ENCODE peak calls at places on chromosomes 7 and 10, in nine cellular contexts. One of them, this sample, is unnamed. For H3K4me1, the result is how much of the 10 kb centered on the place peaks cover.

GRCh38 chr7:2993868-2994267 is 49.8 kb downstream of the CARD11 start:
- DNase-seq in sigmoid colon: peak
- DNase-seq in prostate gland: peak
- DNase-seq in H1: no peak
- DNase-seq in esophagus squamous epithelium: no peak
- DNase-seq in endothelial cell of umbilical vein: no peak
- DNase-seq in transverse colon: peak
- DNase-seq in heart left ventricle: no peak
- DNase-seq in IMR-90: no peak
- DNase-seq in this sample: no peak

GRCh38 chr7:1755783-1756626 is 85.9 kb downstream of the ELFN1 start:
- DNase-seq in heart left ventricle: no peak
- DNase-seq in H1: peak
- DNase-seq in transverse colon: no peak
- DNase-seq in endothelial cell of umbilical vein: no peak
- DNase-seq in prostate gland: no peak
- DNase-seq in IMR-90: no peak
- DNase-seq in esophagus squamous epithelium: no peak
- DNase-seq in sigmoid colon: no peak
- DNase-seq in this sample: no peak

GRCh38 chr7:25786958-25787730 is 364.9 kb upstream of the NFE2L3 start:
- DNase-seq in IMR-90: no peak
- DNase-seq in H1: no peak
- DNase-seq in prostate gland: no peak
- DNase-seq in heart left ventricle: no peak
- DNase-seq in sigmoid colon: no peak
- DNase-seq in endothelial cell of umbilical vein: no peak
- DNase-seq in transverse colon: no peak
- DNase-seq in esophagus squamous epithelium: no peak
- DNase-seq in this sample: no peak

GRCh38 chr7:2006921-2007381 is 225.8 kb downstream of the MAD1L1 start:
- DNase-seq in transverse colon: peak
- DNase-seq in sigmoid colon: peak
- DNase-seq in H1: no peak
- DNase-seq in heart left ventricle: peak
- DNase-seq in IMR-90: no peak
- DNase-seq in esophagus squamous epithelium: no peak
- DNase-seq in endothelial cell of umbilical vein: no peak
- DNase-seq in prostate gland: no peak
- DNase-seq in this sample: no peak

GRCh38 chr10:116183733-116184447 is 89.1 kb downstream of the GFRA1 start:
- DNase-seq in endothelial cell of umbilical vein: no peak
- DNase-seq in heart left ventricle: no peak
- DNase-seq in esophagus squamous epithelium: no peak
- DNase-seq in sigmoid colon: no peak
- DNase-seq in H1: no peak
- DNase-seq in transverse colon: no peak
- DNase-seq in prostate gland: no peak
- DNase-seq in IMR-90: peak
- DNase-seq in this sample: no peak

GRCh38 chr10:44860811-44861751 is 50.1 kb upstream of the TMEM72 start:
- DNase-seq in esophagus squamous epithelium: no peak
- DNase-seq in heart left ventricle: peak
- DNase-seq in transverse colon: no peak
- DNase-seq in prostate gland: no peak
- DNase-seq in IMR-90: peak
- DNase-seq in H1: peak
- DNase-seq in endothelial cell of umbilical vein: no peak
- DNase-seq in sigmoid colon: peak
- DNase-seq in this sample: no peak

GRCh38 chr10:13998090-13998838 is 332.5 kb downstream of the FRMD4A start:
- DNase-seq in IMR-90: no peak
- DNase-seq in esophagus squamous epithelium: no peak
- DNase-seq in H1: no peak
- DNase-seq in prostate gland: no peak
- DNase-seq in endothelial cell of umbilical vein: no peak
- DNase-seq in heart left ventricle: no peak
- DNase-seq in transverse colon: no peak
- DNase-seq in sigmoid colon: no peak
- DNase-seq in this sample: no peak

GRCh38 chr7:36171503-36171902 is 18.4 kb downstream of the EEPD1 start:
- DNase-seq in IMR-90: no peak
- DNase-seq in transverse colon: no peak
- DNase-seq in prostate gland: no peak
- DNase-seq in endothelial cell of umbilical vein: no peak
- DNase-seq in esophagus squamous epithelium: no peak
- DNase-seq in heart left ventricle: no peak
- DNase-seq in H1: no peak
- DNase-seq in sigmoid colon: no peak
- DNase-seq in this sample: no peak

GRCh38 chr10:121772890-121773289 is 154.9 kb downstream of the ATE1 start:
- DNase-seq in heart left ventricle: no peak
- DNase-seq in IMR-90: peak
- DNase-seq in transverse colon: no peak
- DNase-seq in endothelial cell of umbilical vein: no peak
- DNase-seq in H1: no peak
- DNase-seq in esophagus squamous epithelium: no peak
- DNase-seq in sigmoid colon: no peak
- DNase-seq in prostate gland: no peak
- DNase-seq in this sample: no peak

GRCh38 chr10:89207181-89207800 is at the start of gene CH25H:
- DNase-seq in IMR-90: peak
- DNase-seq in prostate gland: peak
- DNase-seq in transverse colon: peak
- DNase-seq in endothelial cell of umbilical vein: peak
- DNase-seq in H1: no peak
- DNase-seq in sigmoid colon: peak
- DNase-seq in heart left ventricle: peak
- DNase-seq in esophagus squamous epithelium: no peak
- DNase-seq in this sample: peak

GRCh38 chr10:74011016-74011415 is 13.1 kb downstream of the VCL start:
- DNase-seq in transverse colon: no peak
- DNase-seq in esophagus squamous epithelium: no peak
- DNase-seq in IMR-90: no peak
- DNase-seq in endothelial cell of umbilical vein: no peak
- DNase-seq in heart left ventricle: no peak
- DNase-seq in prostate gland: no peak
- DNase-seq in H1: no peak
- DNase-seq in sigmoid colon: no peak
- DNase-seq in this sample: no peak

GRCh38 chr7:129676017-129676897 is 64.7 kb downstream of the NRF1 start:
- DNase-seq in transverse colon: no peak
- DNase-seq in sigmoid colon: no peak
- DNase-seq in heart left ventricle: no peak
- DNase-seq in IMR-90: no peak
- DNase-seq in endothelial cell of umbilical vein: no peak
- DNase-seq in H1: no peak
- DNase-seq in prostate gland: no peak
- DNase-seq in esophagus squamous epithelium: no peak
- DNase-seq in this sample: no peak

GRCh38 chr10:132900211-132900756 is 42.1 kb downstream of the CFAP46 start:
- DNase-seq in endothelial cell of umbilical vein: no peak
- DNase-seq in transverse colon: no peak
- DNase-seq in IMR-90: no peak
- DNase-seq in H1: no peak
- DNase-seq in prostate gland: no peak
- DNase-seq in heart left ventricle: peak
- DNase-seq in esophagus squamous epithelium: no peak
- DNase-seq in sigmoid colon: peak
- DNase-seq in this sample: no peak

GRCh38 chr10:103854687-103855423 is 521 bp downstream of the SH3PXD2A start:
- DNase-seq in H1: peak
- DNase-seq in IMR-90: peak
- DNase-seq in prostate gland: no peak
- DNase-seq in transverse colon: peak
- DNase-seq in heart left ventricle: peak
- DNase-seq in endothelial cell of umbilical vein: peak
- DNase-seq in sigmoid colon: peak
- DNase-seq in esophagus squamous epithelium: no peak
- DNase-seq in this sample: no peak

GRCh38 chr10:7687228-7687907 is 15.7 kb upstream of the ITIH2 start:
- DNase-seq in esophagus squamous epithelium: peak
- DNase-seq in sigmoid colon: peak
- DNase-seq in IMR-90: peak
- DNase-seq in transverse colon: peak
- DNase-seq in prostate gland: peak
- DNase-seq in H1: peak
- DNase-seq in endothelial cell of umbilical vein: peak
- DNase-seq in heart left ventricle: peak
- DNase-seq in this sample: peak

GRCh38 chr7:157690058-157690832 is 353.4 kb downstream of the DNAJB6 start:
- DNase-seq in endothelial cell of umbilical vein: no peak
- DNase-seq in esophagus squamous epithelium: no peak
- DNase-seq in H1: peak
- DNase-seq in prostate gland: no peak
- DNase-seq in heart left ventricle: no peak
- DNase-seq in sigmoid colon: no peak
- DNase-seq in IMR-90: no peak
- DNase-seq in transverse colon: no peak
- DNase-seq in this sample: no peak

DNA sequence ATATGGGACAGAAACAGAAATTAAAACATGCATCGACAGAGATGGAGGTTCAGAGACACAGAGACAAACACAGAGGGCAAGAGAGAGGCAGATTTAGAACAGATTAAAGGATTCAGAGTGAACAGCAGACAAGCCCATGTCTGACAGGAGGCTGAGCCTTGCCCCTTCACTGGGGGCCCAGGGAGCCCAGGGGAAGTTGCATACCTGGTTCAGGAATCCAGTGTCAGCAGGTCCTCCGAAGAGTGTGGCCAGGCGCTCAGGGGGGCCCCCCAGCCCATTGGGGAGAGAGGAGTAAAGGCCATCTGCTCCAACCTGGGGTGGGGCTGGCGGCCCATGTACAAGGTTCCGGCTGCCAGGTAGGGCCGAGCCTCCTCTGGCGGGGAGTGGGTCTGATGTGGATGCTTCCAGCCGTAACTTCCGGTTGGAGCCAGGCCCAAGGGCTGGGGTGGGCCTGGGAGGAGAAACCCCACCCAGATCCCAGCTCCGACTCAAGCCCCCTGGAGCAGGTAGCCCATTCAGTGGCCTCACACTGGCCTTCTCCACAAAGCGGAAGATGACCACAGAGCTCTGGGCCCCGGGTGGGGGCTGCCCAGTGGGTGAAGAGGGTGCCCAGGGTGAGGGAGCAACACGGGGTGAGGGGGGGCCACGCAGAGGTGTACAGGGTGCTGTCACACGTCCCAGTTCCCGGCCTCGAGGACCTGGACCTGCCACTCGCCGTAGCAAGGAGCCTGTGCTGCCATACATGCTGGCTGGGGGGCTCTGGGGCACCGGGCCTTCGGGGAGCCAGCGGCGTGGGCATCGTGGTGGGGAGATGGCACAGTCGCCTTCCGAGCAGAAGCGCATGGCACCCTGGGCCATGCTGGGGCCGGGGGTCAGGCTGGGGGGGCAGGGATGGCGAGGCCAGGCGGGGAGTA is 2.1 kb downstream of the PSD start:
- DNase-seq in esophagus squamous epithelium: no peak
- DNase-seq in endothelial cell of umbilical vein: no peak
- DNase-seq in H1: no peak
- DNase-seq in prostate gland: no peak
- DNase-seq in sigmoid colon: peak
- DNase-seq in IMR-90: no peak
- DNase-seq in transverse colon: no peak
- DNase-seq in heart left ventricle: no peak
- DNase-seq in this sample: no peak
- H3K4me1 ChIP-seq in esophagus squamous epithelium: under half
- H3K4me1 ChIP-seq in endothelial cell of umbilical vein: under half
- H3K4me1 ChIP-seq in H1: under half
- H3K4me1 ChIP-seq in prostate gland: under half
- H3K4me1 ChIP-seq in sigmoid colon: under half
- H3K4me1 ChIP-seq in IMR-90: under half
- H3K4me1 ChIP-seq in transverse colon: under half
- H3K4me1 ChIP-seq in heart left ventricle: under half
- H3K4me1 ChIP-seq in this sample: under half

GRCh38 chr10:55500931-55501559 is 700.0 kb upstream of the PCDH15 start:
- DNase-seq in transverse colon: no peak
- DNase-seq in esophagus squamous epithelium: no peak
- DNase-seq in heart left ventricle: no peak
- DNase-seq in IMR-90: no peak
- DNase-seq in H1: peak
- DNase-seq in endothelial cell of umbilical vein: peak
- DNase-seq in sigmoid colon: no peak
- DNase-seq in prostate gland: no peak
- DNase-seq in this sample: no peak
- TF ChIP-seq CTCF in transverse colon: peak
- TF ChIP-seq CTCF in esophagus squamous epithelium: no peak
- TF ChIP-seq CTCF in heart left ventricle: peak
- TF ChIP-seq CTCF in IMR-90: no peak
- TF ChIP-seq CTCF in H1: peak
- TF ChIP-seq CTCF in endothelial cell of umbilical vein: peak
- TF ChIP-seq CTCF in sigmoid colon: no peak
- TF ChIP-seq CTCF in prostate gland: no peak
- TF ChIP-seq CTCF in this sample: peak

GRCh38 chr7:106659369-106659962 is 1.5 kb downstream of the CCDC71L start:
- DNase-seq in endothelial cell of umbilical vein: no peak
- DNase-seq in transverse colon: no peak
- DNase-seq in esophagus squamous epithelium: no peak
- DNase-seq in prostate gland: no peak
- DNase-seq in sigmoid colon: no peak
- DNase-seq in IMR-90: peak
- DNase-seq in heart left ventricle: no peak
- DNase-seq in H1: no peak
- DNase-seq in this sample: no peak

GRCh38 chr7:106659963-106660861 is 746 bp downstream of the CCDC71L start:
- DNase-seq in sigmoid colon: peak
- DNase-seq in transverse colon: peak
- DNase-seq in prostate gland: peak
- DNase-seq in heart left ventricle: peak
- DNase-seq in IMR-90: peak
- DNase-seq in H1: peak
- DNase-seq in endothelial cell of umbilical vein: peak
- DNase-seq in esophagus squamous epithelium: peak
- DNase-seq in this sample: peak

GRCh38 chr7:106657085-106657991 is 3.6 kb downstream of the CCDC71L start:
- DNase-seq in esophagus squamous epithelium: no peak
- DNase-seq in sigmoid colon: no peak
- DNase-seq in transverse colon: no peak
- DNase-seq in H1: no peak
- DNase-seq in IMR-90: peak
- DNase-seq in endothelial cell of umbilical vein: peak
- DNase-seq in heart left ventricle: no peak
- DNase-seq in prostate gland: no peak
- DNase-seq in this sample: no peak

GRCh38 chr7:106660862-106661720 is at the start of gene CCDC71L:
- DNase-seq in sigmoid colon: peak
- DNase-seq in endothelial cell of umbilical vein: peak
- DNase-seq in transverse colon: peak
- DNase-seq in prostate gland: peak
- DNase-seq in heart left ventricle: peak
- DNase-seq in H1: peak
- DNase-seq in esophagus squamous epithelium: peak
- DNase-seq in IMR-90: peak
- DNase-seq in this sample: peak

GRCh38 chr7:106658504-106659368 is 2.2 kb downstream of the CCDC71L start:
- DNase-seq in IMR-90: no peak
- DNase-seq in H1: no peak
- DNase-seq in endothelial cell of umbilical vein: peak
- DNase-seq in heart left ventricle: no peak
- DNase-seq in transverse colon: no peak
- DNase-seq in sigmoid colon: no peak
- DNase-seq in prostate gland: no peak
- DNase-seq in esophagus squamous epithelium: no peak
- DNase-seq in this sample: no peak
- TF ChIP-seq POLR2A in IMR-90: no peak
- TF ChIP-seq POLR2A in H1: no peak
- TF ChIP-seq POLR2A in endothelial cell of umbilical vein: no peak
- TF ChIP-seq POLR2A in heart left ventricle: no peak
- TF ChIP-seq POLR2A in transverse colon: no peak
- TF ChIP-seq POLR2A in sigmoid colon: no peak
- TF ChIP-seq POLR2A in prostate gland: no peak
- TF ChIP-seq POLR2A in esophagus squamous epithelium: no peak
- TF ChIP-seq POLR2A in this sample: no peak

GRCh38 chr10:119348516-119349240 is 141.3 kb downstream of the GRK5 start:
- DNase-seq in sigmoid colon: peak
- DNase-seq in transverse colon: no peak
- DNase-seq in IMR-90: peak
- DNase-seq in esophagus squamous epithelium: no peak
- DNase-seq in prostate gland: no peak
- DNase-seq in H1: no peak
- DNase-seq in heart left ventricle: peak
- DNase-seq in endothelial cell of umbilical vein: no peak
- DNase-seq in this sample: no peak
- H3K4me1 ChIP-seq in sigmoid colon: under half
- H3K4me1 ChIP-seq in transverse colon: under half
- H3K4me1 ChIP-seq in IMR-90: under half
- H3K4me1 ChIP-seq in esophagus squamous epithelium: under half
- H3K4me1 ChIP-seq in prostate gland: under half
- H3K4me1 ChIP-seq in H1: under half
- H3K4me1 ChIP-seq in heart left ventricle: under half
- H3K4me1 ChIP-seq in endothelial cell of umbilical vein: under half
- H3K4me1 ChIP-seq in this sample: under half

This sample was measured in breast epithelium.